ENCODE peak calls at places on chromosome 9, in five cellular contexts. E is activated T-cell treated with anti-CD3 and anti-CD28 coated beads for 1 hour, W is naive B cell, Y is RCC 7860, J is lower lobe of right lung. H is an unnamed sample.

GRCh38 chr9:15942806-15943424 is 390.1 kb downstream of the CCDC171 start:
- DNase-seq in E (no peak), W (no peak), Y (no peak), J (no peak), H (no peak)

GRCh38 chr9:30012622-30013021 is 2371.8 kb upstream of the ACO1 start:
- DNase-seq in E (no peak), W (no peak), Y (no peak), J (no peak), H (no peak)

GRCh38 chr9:89313842-89314241 is 2.8 kb downstream of the CKS2 start:
- DNase-seq in E (no peak), W (no peak), Y (no peak), J (no peak), H (no peak)

GRCh38 chr9:35026671-35027070 is 37.1 kb downstream of the DNAJB5 start:
- DNase-seq in E (no peak), W (no peak), Y (no peak), J (no peak), H (no peak)

GRCh38 chr9:134295101-134295745 is 31.0 kb upstream of the RXRA start:
- DNase-seq in E (no peak), W (no peak), Y (no peak), J (peak; percentile 33), H (no peak)

GRCh38 chr9:98598861-98599260 is 109.9 kb downstream of the GABBR2 start:
- DNase-seq in E (no peak), W (no peak), Y (no peak), J (no peak), H (no peak)

GRCh38 chr9:108842610-108843295 is 13.0 kb downstream of the ACTL7B start:
- DNase-seq in E (no peak), W (no peak), Y (no peak), J (no peak), H (no peak)

GRCh38 chr9:16771352-16771751 is 99.1 kb downstream of the BNC2 start:
- DNase-seq in E (no peak), W (no peak), Y (no peak), J (no peak), H (no peak)

GRCh38 chr9:121184463-121184862 is 17.2 kb downstream of the RAB14 start:
- DNase-seq in E (no peak), W (no peak), Y (no peak), J (no peak), H (no peak)

GRCh38 chr9:114883709-114884108 is 46.7 kb downstream of the TNFSF8 start:
- DNase-seq in E (no peak), W (no peak), Y (no peak), J (no peak), H (no peak)

GRCh38 chr9:87285183-87285582 is 212.5 kb upstream of the DAPK1 start:
- DNase-seq in E (no peak), W (no peak), Y (no peak), J (no peak), H (no peak)

GRCh38 chr9:110797611-110798010 is 129.0 kb downstream of the MUSK start:
- DNase-seq in E (no peak), W (no peak), Y (no peak), J (no peak), H (no peak)

GRCh38 chr9:88177343-88177742 is 39.1 kb upstream of the SPATA31C2 start:
- DNase-seq in E (no peak), W (no peak), Y (no peak), J (no peak), H (no peak)